ENCODE peak calls at places on chromosomes 4 and X, in six cellular contexts. F is stimulated activated CD8-positive, alpha-beta memory T cell treated with anti-CD3 and anti-CD28 coated beads, Interleukin-15, amount 100 ng/mL, for 4 hours; P is neural crest cell; Q is fibroblast of lung; C is HFFc6; R is OCI-M1. X is an unnamed sample.

GRCh38 chrX:43822015-43822414 is 60.2 kb downstream of the MAOB start:
- DNase-seq in F (no peak), P (no peak), Q (peak), C (no peak), R (no peak), X (no peak)

GRCh38 chr4:156945532-156945931 is 26.1 kb downstream of the PDGFC start:
- DNase-seq in F (no peak), P (no peak), Q (peak), C (peak), R (no peak), X (no peak)

GRCh38 chr4:137124278-137124932 is 407.9 kb downstream of the PCDH18 start:
- DNase-seq in F (no peak), P (no peak), Q (peak), C (peak), R (peak), X (no peak)

GRCh38 chrX:49191033-49191871 is 5.1 kb upstream of the PRICKLE3 start:
- DNase-seq in F (peak), P (peak), Q (peak), C (peak), R (peak), X (peak)

GRCh38 chr4:186486172-186486571 is 69.2 kb downstream of the MTNR1A start:
- DNase-seq in F (no peak), P (peak), Q (peak), C (no peak), R (no peak), X (no peak)

GRCh38 chrX:129738466-129739308 is at the start of gene XPNPEP2:
- DNase-seq in F (no peak), P (no peak), Q (no peak), C (no peak), R (no peak), X (no peak)

GRCh38 chr4:5798447-5798846 is 87.4 kb downstream of the EVC start:
- DNase-seq in F (no peak), P (no peak), Q (no peak), C (no peak), R (no peak), X (no peak)

GRCh38 chrX:124238268-124238667 is 94.2 kb upstream of the TEX13D start:
- DNase-seq in F (no peak), P (no peak), Q (no peak), C (no peak), R (no peak), X (no peak)

GRCh38 chrX:150253946-150254615 is 109.0 kb upstream of the MAMLD1 start:
- DNase-seq in F (no peak), P (no peak), Q (no peak), C (no peak), R (no peak), X (no peak)

GRCh38 chr4:90950385-90950841 is 823.2 kb downstream of the CCSER1 start:
- DNase-seq in F (no peak), P (no peak), Q (no peak), C (no peak), R (peak), X (no peak)

GRCh38 chr4:2848449-2848848 is 4.8 kb downstream of the ADD1 start:
- DNase-seq in F (no peak), P (no peak), Q (peak), C (no peak), R (no peak), X (no peak)

GRCh38 chrX:128287693-128288092 is 235.5 kb upstream of the ACTRT1 start:
- DNase-seq in F (no peak), P (no peak), Q (no peak), C (no peak), R (peak), X (no peak)

GRCh38 chr4:147362868-147363440 is 117.9 kb upstream of the EDNRA start:
- DNase-seq in F (no peak), P (no peak), Q (peak), C (no peak), R (no peak), X (no peak)

GRCh38 chr4:16122225-16122624 is 38.4 kb upstream of the PROM1 start:
- DNase-seq in F (no peak), P (no peak), Q (no peak), C (no peak), R (no peak), X (no peak)

GRCh38 chr4:183081116-183081469 is 18.0 kb upstream of the WWC2 start:
- DNase-seq in F (no peak), P (no peak), Q (no peak), C (no peak), R (no peak), X (no peak)